ENCODE peak calls at places on chromosomes 2 and 18, in nine cellular contexts. D is activated T-helper 1 cell treated with anti-CD3 and anti-CD28 coated beads, Interleukin-12 subunit alpha, Interleukin-12 subunit beta, Interleukin-2, Interleukin-4 antibody, amounts not matched to agents 30 ng/mL and 10 ng/mL and 1 ng/mL, durations not matched to agents 14 hours and 24 hours and 36 hours; I is GM03348; C is activated CD4-positive, alpha-beta T cell treated with anti-CD3 and anti-CD28 coated beads, Interleukin-2, amount 50 U/mL, for 48 hours; R is endothelial cell; H is T-helper 17 cell; E is Peyer's patch; Z is activated gamma-delta T cell treated with Interleukin-2 at 50 U/mL for 16 hours; A is CD4-positive, alpha-beta T cell. G is an unnamed sample.

GRCh38 chr2:169119816-169120215 is 50.5 kb downstream of the DHRS9 start:
- DNase-seq in Z (no peak), H (no peak), C (no peak), A (no peak), R (no peak), I (no peak), E (no peak), D (no peak), G (no peak)

GRCh38 chr18:79528846-79529245 is 133.1 kb downstream of the NFATC1 start:
- DNase-seq in C (peak), E (peak), H (no peak), I (peak), A (peak), Z (peak), D (peak), R (peak), G (peak)

GRCh38 chr18:59705145-59705544 is 7.9 kb upstream of the CCBE1 start:
- DNase-seq in R (no peak), A (no peak), C (no peak), I (no peak), D (no peak), Z (no peak), H (no peak), E (no peak), G (no peak)

GRCh38 chr18:10851824-10852225 is 297.5 kb downstream of the PIEZO2 start:
- DNase-seq in C (no peak), A (no peak), R (no peak), Z (no peak), H (no peak), I (peak), D (no peak), E (no peak), G (no peak)

GRCh38 chr2:172103471-172104292 is 982 bp upstream of the DLX2 start:
- DNase-seq in H (peak), E (peak), D (peak), Z (peak), R (peak), C (peak), I (peak), A (peak), G (peak)

GRCh38 chr2:168663993-168664392 is 138.4 kb upstream of the NOSTRIN start:
- DNase-seq in Z (no peak), E (no peak), D (no peak), H (no peak), R (no peak), A (no peak), C (no peak), I (no peak), G (no peak)

GRCh38 chr2:10632230-10632629 is 57.5 kb downstream of the NOL10 start:
- DNase-seq in A (no peak), E (no peak), C (no peak), Z (no peak), R (no peak), D (no peak), I (no peak), H (no peak), G (no peak)

GRCh38 chr18:23893653-23894052 is 120.9 kb upstream of the TTC39C start:
- DNase-seq in D (no peak), R (no peak), Z (no peak), I (no peak), A (no peak), E (no peak), C (no peak), H (no peak), G (no peak)

GRCh38 chr2:235024191-235024611 is 72.4 kb downstream of the SH3BP4 start:
- DNase-seq in E (no peak), A (no peak), R (no peak), I (no peak), Z (no peak), C (no peak), H (no peak), D (no peak), G (no peak)

GRCh38 chr2:63743170-63743975 is 98.3 kb upstream of the UGP2 start:
- DNase-seq in Z (no peak), C (no peak), D (no peak), I (no peak), R (no peak), E (no peak), H (no peak), A (no peak), G (no peak)

GRCh38 chr2:239544846-239545465 is 144.1 kb upstream of the HDAC4 start:
- DNase-seq in R (no peak), A (no peak), H (no peak), Z (peak), I (no peak), E (no peak), C (peak), D (peak), G (peak)

GRCh38 chr18:75497576-75497975 is 70.1 kb upstream of the SMIM21 start:
- DNase-seq in E (no peak), D (no peak), I (no peak), Z (no peak), C (no peak), R (no peak), H (no peak), A (no peak), G (no peak)

G was measured in stimulated activated naive CD8-positive, alpha-beta T cell treated with anti-CD3 and anti-CD28 coated beads, Interleukin-15, amount 100 ng/mL, for 72 hours.